ENCODE peak calls at places on chromosomes 12 and 14, in five cellular contexts. W, I, N, U and V are unnamed samples.

GRCh38 chr12:120643574-120643973 is 3.1 kb downstream of the CABP1 start:
- DNase-seq in W (no peak), I (no peak), N (no peak), U (no peak), V (no peak)

GRCh38 chr12:40730281-40730680 is 38.0 kb downstream of the CNTN1 start:
- DNase-seq in W (no peak), I (no peak), N (no peak), U (no peak), V (no peak)

GRCh38 chr12:32558941-32559340 is 120.2 kb upstream of the DNM1L start:
- DNase-seq in W (no peak), I (peak; percentile 51), N (no peak), U (no peak), V (no peak)

GRCh38 chr12:6963016-6963731 is 7.3 kb downstream of the PHB2 start:
- DNase-seq in W (peak; percentile 87), I (no peak), N (no peak), U (no peak), V (no peak)

GRCh38 chr12:62732861-62733427 is 202.0 kb downstream of the PPM1H start:
- DNase-seq in W (no peak), I (no peak), N (no peak), U (peak; percentile 79), V (no peak)

GRCh38 chr12:111444706-111445310 is 39.1 kb downstream of the SH2B3 start:
- DNase-seq in W (peak; percentile 87), I (peak; percentile 87), N (peak; percentile 65), U (peak; percentile 43), V (no peak)

GRCh38 chr14:21748869-21749303 is 75.3 kb upstream of the OR4E1 start:
- DNase-seq in W (no peak), I (no peak), N (no peak), U (peak; percentile 64), V (no peak)

GRCh38 chr12:95553202-95553943 is 2.1 kb upstream of the USP44 start:
- DNase-seq in W (no peak), I (no peak), N (no peak), U (no peak), V (no peak)

GRCh38 chr12:98579347-98579746 is 14.1 kb upstream of the SLC25A3 start:
- DNase-seq in W (no peak), I (no peak), N (no peak), U (no peak), V (no peak)

GRCh38 chr12:123237646-123238329 is 4.6 kb downstream of the MTRFR start:
- DNase-seq in W (peak; percentile 61), I (peak; percentile 63), N (no peak), U (peak; percentile 81), V (no peak)

GRCh38 chr14:55743551-55743950 is 163.5 kb downstream of the KTN1 start:
- DNase-seq in W (no peak), I (no peak), N (no peak), U (no peak), V (no peak)

GRCh38 chr14:54147285-54147684 is 190.7 kb upstream of the BMP4 start:
- DNase-seq in W (no peak), I (no peak), N (no peak), U (peak; percentile 66), V (no peak)

GRCh38 chr14:33509927-33510535 is 440.8 kb downstream of the EGLN3 start:
- DNase-seq in W (no peak), I (no peak), N (no peak), U (peak; percentile 85), V (no peak)

GRCh38 chr14:101179691-101180211 is 276.2 kb upstream of the RTL1 start:
- DNase-seq in W (peak; percentile 16), I (no peak), N (no peak), U (no peak), V (peak; percentile 86)

GRCh38 chr14:100536721-100537700 is 50.2 kb downstream of the BEGAIN start:
- DNase-seq in W (peak; percentile 28), I (no peak), N (peak; percentile 60), U (no peak), V (peak; percentile 72)

GRCh38 chr14:30143617-30144016 is 216.0 kb upstream of the PRKD1 start:
- DNase-seq in W (no peak), I (no peak), N (no peak), U (peak; percentile 28), V (no peak)

GRCh38 chr12:106415134-106415533 is 57.6 kb downstream of the POLR3B start:
- DNase-seq in W (no peak), I (no peak), N (no peak), U (peak; percentile 66), V (no peak)

GRCh38 chr12:78229491-78230209 is 399.0 kb downstream of the NAV3 start:
- DNase-seq in W (no peak), I (peak; percentile 21), N (no peak), U (peak; percentile 56), V (no peak)

GRCh38 chr12:28855761-28856160 is 293.3 kb upstream of the FAR2 start:
- DNase-seq in W (no peak), I (no peak), N (no peak), U (no peak), V (no peak)

GRCh38 chr14:61764342-61765122 is 2.3 kb downstream of the SNAPC1 start:
- DNase-seq in W (no peak), I (no peak), N (no peak), U (no peak), V (no peak)

GRCh38 chr12:6724409-6724797 is 557 bp downstream of the COPS7A start:
- DNase-seq in W (peak; percentile 36), I (no peak), N (no peak), U (no peak), V (no peak)

GRCh38 chr14:105251920-105252319 is 3.6 kb downstream of the BTBD6 start:
- DNase-seq in W (no peak), I (no peak), N (no peak), U (no peak), V (no peak)

GRCh38 chr12:4355843-4356327 is 23.6 kb downstream of the FGF23 start:
- DNase-seq in W (no peak), I (no peak), N (no peak), U (peak; percentile 27), V (no peak)

GRCh38 chr12:113432976-113433375 is 10.8 kb downstream of the SDSL start:
- DNase-seq in W (no peak), I (no peak), N (no peak), U (no peak), V (no peak)

GRCh38 chr14:59395672-59396071 is 69.5 kb downstream of the GPR135 start:
- DNase-seq in W (no peak), I (no peak), N (no peak), U (no peak), V (no peak)

GRCh38 chr12:4825139-4825858 is 84.4 kb upstream of the KCNA1 start:
- DNase-seq in W (no peak), I (no peak), N (no peak), U (peak; percentile 36), V (no peak)

DNA sequence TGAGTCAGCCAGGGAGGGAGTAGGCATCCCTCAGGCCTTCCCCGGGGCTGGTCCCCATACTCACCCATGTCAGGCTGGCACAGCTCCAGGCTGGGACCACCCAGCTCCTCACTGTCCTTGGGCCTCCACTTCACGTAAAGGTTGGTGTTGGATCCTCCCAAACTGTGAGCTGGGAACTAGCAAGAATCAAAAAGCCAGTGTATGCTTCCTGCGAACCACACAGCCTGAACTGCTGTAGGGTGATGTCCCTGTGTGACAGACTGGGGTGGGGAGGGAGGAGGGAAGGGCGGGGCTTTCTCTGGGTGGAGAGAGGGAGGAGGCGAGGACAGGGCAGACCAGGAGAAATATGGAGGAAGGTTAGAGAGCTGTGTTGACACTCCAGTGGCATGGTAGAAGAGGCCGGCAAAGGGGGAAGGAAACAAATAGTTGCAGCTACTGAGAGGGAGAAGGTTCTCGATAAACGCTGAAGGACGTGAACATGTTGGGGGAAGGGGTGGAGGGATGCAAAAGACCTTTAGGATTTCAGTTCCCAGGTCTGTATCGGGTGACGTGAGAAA is 6.1 kb upstream of the BAZ2A start:
- DNase-seq in W (peak; percentile 93), I (peak; percentile 87), N (no peak), U (peak; percentile 91), V (no peak)
- TF ChIP-seq CTCF in W (no peak), I (no peak), N (no peak), U (no peak), V (no peak)

GRCh38 chr14:73851567-73852382 is at the start of gene PTGR2:
- DNase-seq in W (peak; percentile 96), I (peak; percentile 92), N (peak; percentile 98), U (peak; percentile 99), V (peak; percentile 95)
- TF ChIP-seq CTCF in W (no peak), I (no peak), N (peak; percentile 60), U (no peak), V (peak; percentile 46)

DNA sequence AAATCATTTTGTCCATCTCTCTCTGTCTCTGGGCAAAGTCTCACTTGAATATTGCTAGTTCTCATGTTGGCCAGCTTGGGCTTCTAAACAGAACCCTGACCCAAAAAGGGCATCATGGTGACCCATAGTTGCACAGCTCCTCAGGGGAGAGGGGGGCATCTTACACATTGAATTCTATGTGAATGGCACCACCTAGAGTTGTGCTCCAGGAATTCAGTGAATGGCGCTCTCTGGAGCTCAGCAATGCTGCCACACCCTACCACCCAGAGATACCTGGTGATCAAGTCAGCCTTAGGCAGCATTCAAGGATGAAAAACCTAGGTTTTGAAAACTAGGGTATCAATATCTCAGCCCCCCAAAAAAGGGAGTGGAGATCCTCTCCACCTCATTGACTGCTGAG is 50.6 kb downstream of the SMUG1 start:
- DNase-seq in W (no peak), I (no peak), N (no peak), U (no peak), V (no peak)
- TF ChIP-seq CTCF in W (no peak), I (peak; percentile 17), N (no peak), U (no peak), V (no peak)

DNA sequence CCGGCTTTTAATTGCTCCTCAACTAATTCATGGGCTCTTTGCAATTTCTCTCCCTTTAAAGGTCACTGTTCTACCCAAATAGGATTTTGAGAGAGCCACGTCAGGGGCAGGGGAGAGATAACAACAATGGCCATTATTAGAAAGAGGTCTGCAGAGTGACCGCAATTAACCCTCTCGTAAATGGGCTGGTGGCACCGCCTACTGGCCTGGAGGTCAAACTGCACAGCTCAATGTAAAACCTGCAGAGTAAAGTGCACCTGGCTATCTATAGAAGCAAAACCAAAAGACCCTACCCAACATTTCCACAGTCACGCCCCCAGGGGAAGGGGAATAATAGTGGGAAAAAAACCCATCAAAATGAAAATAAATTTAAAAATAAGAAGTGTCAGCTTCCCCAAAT is 21.6 kb upstream of the CLEC4E start:
- DNase-seq in W (no peak), I (no peak), N (no peak), U (no peak), V (no peak)
- TF ChIP-seq CTCF in W (no peak), I (no peak), N (no peak), U (no peak), V (peak; percentile 18)

DNA sequence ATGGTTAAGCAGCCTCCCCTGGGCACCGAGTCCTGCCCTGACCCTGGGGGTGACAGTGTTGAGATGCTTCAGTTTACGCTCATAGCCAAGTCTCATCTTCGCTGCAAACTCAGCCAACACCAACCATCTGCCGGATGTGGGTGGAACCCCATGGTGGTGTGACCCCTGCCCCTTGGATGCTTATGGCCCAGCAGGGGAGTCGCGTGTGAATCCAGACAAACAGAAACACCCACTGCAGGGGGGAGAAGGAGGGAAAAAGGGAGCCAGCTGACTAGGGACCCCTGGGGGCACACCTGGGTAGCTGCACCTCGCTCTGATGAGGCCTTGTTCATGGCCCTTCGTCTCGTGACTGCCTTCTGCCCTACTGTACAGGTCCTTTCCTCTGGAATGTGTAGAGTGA is 23.8 kb downstream of the AACS start:
- DNase-seq in W (no peak), I (no peak), N (no peak), U (no peak), V (no peak)
- TF ChIP-seq CTCF in W (no peak), I (peak; percentile 27), N (no peak), U (no peak), V (no peak)